ENCODE peak calls at places on chromosomes 12 and 14, in seven cellular contexts. One of them, this sample, is unnamed.

GRCh38 chr12:34403706-34404376 is 381.5 kb downstream of the ALG10 start:
- DNase-seq in gastrocnemius medialis: no peak
- DNase-seq in EH: no peak
- DNase-seq in cardiac fibroblast: no peak
- DNase-seq in activated CD8-positive, alpha-beta memory T cell treated with anti-CD3 and anti-CD28 coated beads for 48 hours: no peak
- DNase-seq in astrocyte: no peak
- DNase-seq in Daoy: no peak
- DNase-seq in this sample: no peak

GRCh38 chr14:92728781-92729364 is 19.6 kb downstream of the LGMN start:
- DNase-seq in gastrocnemius medialis: no peak
- DNase-seq in EH: no peak
- DNase-seq in cardiac fibroblast: peak; percentile 58
- DNase-seq in activated CD8-positive, alpha-beta memory T cell treated with anti-CD3 and anti-CD28 coated beads for 48 hours: peak; percentile 28
- DNase-seq in astrocyte: peak; percentile 53
- DNase-seq in Daoy: peak; percentile 76
- DNase-seq in this sample: peak; percentile 53

GRCh38 chr14:22567437-22567836 is 21.6 kb downstream of the DAD1 start:
- DNase-seq in gastrocnemius medialis: no peak
- DNase-seq in EH: no peak
- DNase-seq in cardiac fibroblast: no peak
- DNase-seq in activated CD8-positive, alpha-beta memory T cell treated with anti-CD3 and anti-CD28 coated beads for 48 hours: no peak
- DNase-seq in astrocyte: no peak
- DNase-seq in Daoy: no peak
- DNase-seq in this sample: no peak

GRCh38 chr12:110120878-110121277 is 3.3 kb upstream of the IFT81 start:
- DNase-seq in gastrocnemius medialis: no peak
- DNase-seq in EH: peak; percentile 16
- DNase-seq in cardiac fibroblast: no peak
- DNase-seq in activated CD8-positive, alpha-beta memory T cell treated with anti-CD3 and anti-CD28 coated beads for 48 hours: no peak
- DNase-seq in astrocyte: no peak
- DNase-seq in Daoy: no peak
- DNase-seq in this sample: no peak

GRCh38 chr12:26185532-26186320 is 9.6 kb upstream of the SSPN start:
- DNase-seq in gastrocnemius medialis: no peak
- DNase-seq in EH: no peak
- DNase-seq in cardiac fibroblast: no peak
- DNase-seq in activated CD8-positive, alpha-beta memory T cell treated with anti-CD3 and anti-CD28 coated beads for 48 hours: no peak
- DNase-seq in astrocyte: no peak
- DNase-seq in Daoy: no peak
- DNase-seq in this sample: no peak

GRCh38 chr12:27183342-27183741 is 60.7 kb upstream of the STK38L start:
- DNase-seq in gastrocnemius medialis: no peak
- DNase-seq in EH: no peak
- DNase-seq in cardiac fibroblast: no peak
- DNase-seq in activated CD8-positive, alpha-beta memory T cell treated with anti-CD3 and anti-CD28 coated beads for 48 hours: no peak
- DNase-seq in astrocyte: no peak
- DNase-seq in Daoy: no peak
- DNase-seq in this sample: no peak

GRCh38 chr12:28795306-28795705 is 353.8 kb upstream of the FAR2 start:
- DNase-seq in gastrocnemius medialis: no peak
- DNase-seq in EH: peak; percentile 28
- DNase-seq in cardiac fibroblast: no peak
- DNase-seq in activated CD8-positive, alpha-beta memory T cell treated with anti-CD3 and anti-CD28 coated beads for 48 hours: no peak
- DNase-seq in astrocyte: peak; percentile 36
- DNase-seq in Daoy: no peak
- DNase-seq in this sample: no peak

GRCh38 chr12:122159879-122160278 is 14.1 kb downstream of the IL31 start:
- DNase-seq in gastrocnemius medialis: no peak
- DNase-seq in EH: no peak
- DNase-seq in cardiac fibroblast: no peak
- DNase-seq in activated CD8-positive, alpha-beta memory T cell treated with anti-CD3 and anti-CD28 coated beads for 48 hours: no peak
- DNase-seq in astrocyte: no peak
- DNase-seq in Daoy: no peak
- DNase-seq in this sample: no peak

GRCh38 chr12:128761305-128761880 is 62.4 kb downstream of the SLC15A4 start:
- DNase-seq in gastrocnemius medialis: no peak
- DNase-seq in EH: no peak
- DNase-seq in cardiac fibroblast: no peak
- DNase-seq in activated CD8-positive, alpha-beta memory T cell treated with anti-CD3 and anti-CD28 coated beads for 48 hours: no peak
- DNase-seq in astrocyte: no peak
- DNase-seq in Daoy: no peak
- DNase-seq in this sample: no peak

GRCh38 chr14:23034498-23035302 is at the start of gene PSMB5:
- DNase-seq in gastrocnemius medialis: peak; percentile 89
- DNase-seq in EH: peak; percentile 95
- DNase-seq in cardiac fibroblast: peak; percentile 96
- DNase-seq in activated CD8-positive, alpha-beta memory T cell treated with anti-CD3 and anti-CD28 coated beads for 48 hours: peak; percentile 63
- DNase-seq in astrocyte: peak; percentile 94
- DNase-seq in Daoy: peak; percentile 98
- DNase-seq in this sample: peak; percentile 94

GRCh38 chr12:71536279-71536938 is 96.8 kb downstream of the LGR5 start:
- DNase-seq in gastrocnemius medialis: no peak
- DNase-seq in EH: no peak
- DNase-seq in cardiac fibroblast: no peak
- DNase-seq in activated CD8-positive, alpha-beta memory T cell treated with anti-CD3 and anti-CD28 coated beads for 48 hours: no peak
- DNase-seq in astrocyte: no peak
- DNase-seq in Daoy: no peak
- DNase-seq in this sample: no peak

GRCh38 chr12:107329569-107330324 is 236.4 kb upstream of the CRY1 start:
- DNase-seq in gastrocnemius medialis: no peak
- DNase-seq in EH: peak; percentile 9
- DNase-seq in cardiac fibroblast: no peak
- DNase-seq in activated CD8-positive, alpha-beta memory T cell treated with anti-CD3 and anti-CD28 coated beads for 48 hours: no peak
- DNase-seq in astrocyte: no peak
- DNase-seq in Daoy: peak; percentile 22
- DNase-seq in this sample: no peak

GRCh38 chr12:55743131-55743921 is 404 bp downstream of the GDF11 start:
- DNase-seq in gastrocnemius medialis: no peak
- DNase-seq in EH: peak; percentile 78
- DNase-seq in cardiac fibroblast: peak; percentile 74
- DNase-seq in activated CD8-positive, alpha-beta memory T cell treated with anti-CD3 and anti-CD28 coated beads for 48 hours: no peak
- DNase-seq in astrocyte: peak; percentile 47
- DNase-seq in Daoy: peak; percentile 81
- DNase-seq in this sample: no peak

GRCh38 chr12:81758421-81759214 is 532 bp downstream of the PPFIA2 start:
- DNase-seq in gastrocnemius medialis: no peak
- DNase-seq in EH: peak; percentile 3
- DNase-seq in cardiac fibroblast: peak; percentile 56
- DNase-seq in activated CD8-positive, alpha-beta memory T cell treated with anti-CD3 and anti-CD28 coated beads for 48 hours: no peak
- DNase-seq in astrocyte: peak; percentile 20
- DNase-seq in Daoy: peak; percentile 42
- DNase-seq in this sample: no peak

GRCh38 chr12:132695431-132695830 is 8.0 kb downstream of the PXMP2 start:
- DNase-seq in gastrocnemius medialis: no peak
- DNase-seq in EH: no peak
- DNase-seq in cardiac fibroblast: no peak
- DNase-seq in activated CD8-positive, alpha-beta memory T cell treated with anti-CD3 and anti-CD28 coated beads for 48 hours: no peak
- DNase-seq in astrocyte: no peak
- DNase-seq in Daoy: no peak
- DNase-seq in this sample: no peak

GRCh38 chr14:61051046-61051445 is 70.0 kb downstream of the SLC38A6 start:
- DNase-seq in gastrocnemius medialis: peak; percentile 13
- DNase-seq in EH: no peak
- DNase-seq in cardiac fibroblast: peak; percentile 76
- DNase-seq in activated CD8-positive, alpha-beta memory T cell treated with anti-CD3 and anti-CD28 coated beads for 48 hours: no peak
- DNase-seq in astrocyte: no peak
- DNase-seq in Daoy: no peak
- DNase-seq in this sample: no peak

GRCh38 chr14:62691613-62692489 is 353.4 kb downstream of the KCNH5 start:
- DNase-seq in gastrocnemius medialis: no peak
- DNase-seq in EH: peak; percentile 59
- DNase-seq in cardiac fibroblast: peak; percentile 92
- DNase-seq in activated CD8-positive, alpha-beta memory T cell treated with anti-CD3 and anti-CD28 coated beads for 48 hours: no peak
- DNase-seq in astrocyte: peak; percentile 98
- DNase-seq in Daoy: peak; percentile 78
- DNase-seq in this sample: peak; percentile 40

GRCh38 chr12:57803317-57803893 is 15.1 kb downstream of the AVIL start:
- DNase-seq in gastrocnemius medialis: no peak
- DNase-seq in EH: peak; percentile 66
- DNase-seq in cardiac fibroblast: peak; percentile 63
- DNase-seq in activated CD8-positive, alpha-beta memory T cell treated with anti-CD3 and anti-CD28 coated beads for 48 hours: no peak
- DNase-seq in astrocyte: no peak
- DNase-seq in Daoy: peak; percentile 42
- DNase-seq in this sample: no peak

GRCh38 chr12:94207467-94208432 is 59.4 kb downstream of the PLXNC1 start:
- DNase-seq in gastrocnemius medialis: no peak
- DNase-seq in EH: no peak
- DNase-seq in cardiac fibroblast: peak; percentile 73
- DNase-seq in activated CD8-positive, alpha-beta memory T cell treated with anti-CD3 and anti-CD28 coated beads for 48 hours: peak; percentile 5
- DNase-seq in astrocyte: no peak
- DNase-seq in Daoy: peak; percentile 11
- DNase-seq in this sample: no peak

GRCh38 chr12:56315256-56315625 is 547 bp downstream of the CNPY2 start:
- DNase-seq in gastrocnemius medialis: no peak
- DNase-seq in EH: peak; percentile 16
- DNase-seq in cardiac fibroblast: no peak
- DNase-seq in activated CD8-positive, alpha-beta memory T cell treated with anti-CD3 and anti-CD28 coated beads for 48 hours: no peak
- DNase-seq in astrocyte: peak; percentile 4
- DNase-seq in Daoy: no peak
- DNase-seq in this sample: no peak

GRCh38 chr12:15520083-15520482 is 197.8 kb downstream of the PTPRO start:
- DNase-seq in gastrocnemius medialis: no peak
- DNase-seq in EH: no peak
- DNase-seq in cardiac fibroblast: no peak
- DNase-seq in activated CD8-positive, alpha-beta memory T cell treated with anti-CD3 and anti-CD28 coated beads for 48 hours: no peak
- DNase-seq in astrocyte: no peak
- DNase-seq in Daoy: no peak
- DNase-seq in this sample: no peak